ENCODE peak calls at places on chromosomes 7 and 10, in four cellular contexts. G, Z, D and J are unnamed samples.

GRCh38 chr10:2925631-2926030 is 141.7 kb upstream of the PFKP start:
- DNase-seq in D (peak; percentile 15), G (peak; percentile 38), Z (no peak), J (no peak)

GRCh38 chr10:101682172-101682825 is 12.7 kb downstream of the FBXW4 start:
- DNase-seq in Z (no peak), G (no peak), D (peak; percentile 12), J (no peak)

GRCh38 chr10:35306852-35307251 is 29.5 kb upstream of the CCNY start:
- DNase-seq in Z (no peak), D (no peak), G (peak; percentile 45), J (no peak)

GRCh38 chr10:99854860-99855259 is 72.4 kb downstream of the ABCC2 start:
- DNase-seq in D (peak; percentile 87), G (no peak), Z (peak; percentile 61), J (no peak)

GRCh38 chr10:18409599-18410397 is 241.6 kb downstream of the NSUN6 start:
- DNase-seq in Z (no peak), G (no peak), D (no peak), J (no peak)

GRCh38 chr10:102904337-102904736 is 13.8 kb upstream of the CNNM2 start:
- DNase-seq in D (no peak), Z (no peak), G (no peak), J (no peak)

GRCh38 chr7:43639858-43640491 is 57.1 kb downstream of the STK17A start:
- DNase-seq in D (peak; percentile 89), Z (no peak), G (peak; percentile 73), J (no peak)

GRCh38 chr7:347644-348479 is 57.9 kb downstream of the FOXL3 start:
- DNase-seq in D (no peak), G (no peak), Z (no peak), J (no peak)

GRCh38 chr10:70596860-70597809 is 5.4 kb downstream of the PRF1 start:
- DNase-seq in G (peak; percentile 23), Z (no peak), D (no peak), J (no peak)

GRCh38 chr7:47493971-47494370 is 87.9 kb downstream of the TNS3 start:
- DNase-seq in G (no peak), D (no peak), Z (no peak), J (no peak)

GRCh38 chr10:102613286-102613685 is 31.0 kb upstream of the TRIM8 start:
- DNase-seq in Z (no peak), G (no peak), D (no peak), J (no peak)

GRCh38 chr10:58220769-58221448 is 46.8 kb downstream of the IPMK start:
- DNase-seq in Z (peak; percentile 10), D (peak; percentile 39), G (no peak), J (no peak)

GRCh38 chr10:12785338-12785934 is 216.1 kb downstream of the CCDC3 start:
- DNase-seq in G (no peak), Z (no peak), D (no peak), J (no peak)

GRCh38 chr7:75716992-75717626 is 21.6 kb downstream of the HIP1 start:
- DNase-seq in Z (no peak), D (peak; percentile 65), G (no peak), J (no peak)

GRCh38 chr10:121454776-121455175 is 143.5 kb downstream of the FGFR2 start:
- DNase-seq in G (no peak), D (no peak), Z (no peak), J (no peak)

GRCh38 chr7:113015038-113015645 is 71.5 kb downstream of the GPR85 start:
- DNase-seq in D (peak; percentile 70), G (no peak), Z (no peak), J (no peak)

GRCh38 chr10:17923728-17924127 is 28.0 kb upstream of the SLC39A12 start:
- DNase-seq in G (peak; percentile 38), D (peak; percentile 89), Z (peak; percentile 87), J (no peak)

GRCh38 chr10:70926215-70927000 is 38.0 kb upstream of the PCBD1 start:
- DNase-seq in Z (no peak), G (no peak), D (no peak), J (no peak)

GRCh38 chr10:100876575-100877158 is 36.1 kb upstream of the SLF2 start:
- DNase-seq in Z (no peak), G (no peak), D (no peak), J (peak; percentile 78)

GRCh38 chr7:158265743-158266080 is 321.9 kb downstream of the PTPRN2 start:
- DNase-seq in G (no peak), D (no peak), Z (no peak), J (no peak)

GRCh38 chr7:158541330-158542010 is 46.2 kb downstream of the PTPRN2 start:
- DNase-seq in Z (no peak), D (no peak), G (no peak), J (no peak)

GRCh38 chr10:5529702-5530411 is 5.1 kb downstream of the CALML3 start:
- DNase-seq in D (no peak), G (no peak), Z (no peak), J (no peak)

GRCh38 chr7:80478683-80479082 is 33.2 kb downstream of the GNAT3 start:
- DNase-seq in Z (no peak), G (no peak), D (peak; percentile 52), J (no peak)

GRCh38 chr10:127345231-127345965 is 149.0 kb upstream of the INSYN2A start:
- DNase-seq in G (no peak), D (no peak), Z (no peak), J (no peak)

DNA sequence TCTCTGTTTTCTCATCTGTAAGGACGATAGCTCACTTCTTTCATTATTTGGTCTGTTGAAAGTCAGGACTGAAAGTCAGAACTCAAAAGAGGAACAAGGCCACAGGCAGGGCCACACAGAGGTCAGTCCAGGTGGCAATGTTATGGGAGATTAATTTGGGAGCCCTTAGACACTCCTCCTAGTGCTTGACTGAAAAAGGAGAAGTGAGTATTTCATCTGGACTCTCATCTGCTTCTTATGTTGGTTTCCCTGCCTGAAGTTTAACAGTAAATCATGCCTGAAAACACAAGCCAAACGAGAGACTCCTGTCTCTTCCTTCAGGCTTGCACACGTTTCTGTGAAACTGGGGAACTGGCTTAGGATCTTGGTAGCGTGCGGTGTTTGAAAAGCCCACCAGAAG is 248.5 kb downstream of the BUB3 start:
- DNase-seq in G (no peak), D (no peak), Z (no peak), J (no peak)
- H3K4me3 ChIP-seq in G (no peak overlapping the region), D (no peak overlapping the region), Z (no peak overlapping the region), J (no peak overlapping the region)

DNA sequence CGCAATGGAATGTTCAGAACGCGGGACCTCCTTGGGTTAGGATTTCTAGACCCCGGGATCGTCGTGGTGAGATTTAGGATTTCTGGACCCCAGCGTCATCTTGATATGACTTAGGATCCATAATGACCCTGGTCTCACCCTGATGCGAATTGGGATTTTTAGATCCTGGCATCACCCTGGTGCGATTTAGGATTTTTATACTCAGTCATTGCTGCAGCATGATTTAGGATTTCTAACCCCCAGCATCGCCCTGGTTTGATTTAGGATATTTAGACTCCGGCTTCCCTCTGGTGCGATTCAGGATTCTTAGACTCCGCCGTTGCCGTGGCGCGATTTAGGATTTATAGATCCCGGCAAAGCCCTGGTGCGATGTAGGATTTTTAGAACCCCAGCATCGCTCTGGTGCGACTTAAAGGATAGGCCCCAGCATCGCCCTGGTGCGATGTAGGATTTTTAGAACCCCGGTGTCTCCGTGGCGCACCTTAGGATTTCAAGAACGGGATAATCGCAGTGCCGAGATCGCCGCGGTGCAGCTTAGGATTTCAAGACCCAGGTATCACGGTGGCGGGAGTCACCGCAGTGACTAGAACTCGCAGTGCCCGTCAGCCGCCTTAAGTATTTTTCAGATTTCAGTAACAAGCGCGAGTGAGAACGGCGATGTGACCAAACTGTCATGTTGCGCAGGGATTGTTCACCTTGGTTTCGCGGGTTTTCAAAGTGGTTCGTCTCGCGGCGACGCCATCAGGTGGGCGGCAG is 812 bp downstream of the MEST start:
- DNase-seq in Z (no peak), D (peak; percentile 28), G (no peak), J (no peak)
- H3K4me3 ChIP-seq in Z (peak overlapping the region; percentile 74), D (peak overlapping the region; percentile 81), G (no peak overlapping the region), J (no peak overlapping the region)

GRCh38 chr10:19719320-19719719 is 96.9 kb upstream of the PLXDC2 start:
- DNase-seq in Z (peak; percentile 85), D (peak; percentile 99), G (no peak), J (no peak)
- H3K4me3 ChIP-seq in Z (no peak overlapping the region), D (peak overlapping the region; percentile 5), G (no peak overlapping the region), J (no peak overlapping the region)

GRCh38 chr10:95562326-95562725 is 1.2 kb upstream of the SORBS1 start:
- DNase-seq in Z (no peak), D (no peak), G (no peak), J (no peak)
- H3K4me3 ChIP-seq in Z (no peak overlapping the region), D (no peak overlapping the region), G (no peak overlapping the region), J (no peak overlapping the region)

GRCh38 chr7:6451224-6451705 is 3.5 kb upstream of the DAGLB start:
- DNase-seq in G (no peak), Z (no peak), D (no peak), J (peak; percentile 33)

GRCh38 chr7:6446977-6447588 is 671 bp downstream of the DAGLB start:
- DNase-seq in G (peak; percentile 83), D (peak; percentile 76), Z (no peak), J (peak; percentile 16)

GRCh38 chr7:6447589-6448210 is at the start of gene DAGLB:
- DNase-seq in Z (peak; percentile 82), G (peak; percentile 94), D (peak; percentile 91), J (peak; percentile 88)

GRCh38 chr7:6444516-6445269 is 3.1 kb downstream of the DAGLB start:
- DNase-seq in D (no peak), Z (no peak), G (no peak), J (no peak)

DNA sequence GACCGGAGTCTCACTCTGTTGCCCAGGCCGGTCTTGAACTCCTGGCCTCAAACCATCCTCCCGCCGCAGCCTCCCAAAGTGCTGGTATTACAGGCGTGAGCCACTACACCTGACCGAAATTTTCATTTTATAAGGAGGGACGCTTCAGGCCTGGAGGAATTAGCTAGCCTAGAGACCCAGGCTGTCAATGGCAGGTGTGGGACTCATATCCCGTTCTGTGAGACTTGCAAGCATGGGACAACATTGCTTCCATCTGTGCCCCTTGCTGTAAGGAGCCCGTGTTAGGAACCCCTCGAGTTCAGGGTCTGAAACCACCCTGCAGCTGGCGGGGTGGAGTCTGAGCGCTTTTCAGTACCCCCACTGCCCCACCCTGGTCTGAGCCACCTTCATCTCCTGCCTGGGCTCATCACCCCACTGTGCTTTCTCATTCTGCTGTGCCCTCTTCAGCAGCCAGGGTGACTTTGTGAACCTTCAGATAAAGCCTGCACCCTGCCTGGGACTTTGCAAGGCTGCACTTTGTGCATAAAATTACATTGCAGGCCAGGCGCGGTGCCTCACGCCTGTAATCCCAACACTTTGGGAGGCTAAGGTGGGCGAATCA is 1.3 kb upstream of the DAGLB start:
- DNase-seq in Z (no peak), G (no peak), D (no peak), J (no peak)
- H3K4me3 ChIP-seq in Z (no peak overlapping the region), G (no peak overlapping the region), D (no peak overlapping the region), J (peak overlapping the region; percentile 94)

GRCh38 chr7:42380411-42380810 is 143.4 kb upstream of the GLI3 start:
- DNase-seq in Z (no peak), D (peak; percentile 57), G (no peak), J (no peak)
- H3K4me3 ChIP-seq in Z (no peak overlapping the region), D (no peak overlapping the region), G (no peak overlapping the region), J (no peak overlapping the region)